ENCODE peak calls at places on chromosomes 5 and 9, in four cellular contexts. One of them, this sample, is unnamed. For H3K4me1, the result is how much of the 10 kb centered on the place peaks cover.

GRCh38 chr5:137344723-137345322 is 154.3 kb downstream of the SPOCK1 start:
- DNase-seq in stomach: peak
- DNase-seq in A549: peak
- DNase-seq in heart right ventricle: peak
- DNase-seq in this sample: peak

GRCh38 chr9:82680179-82680935 is 382.6 kb downstream of the RASEF start:
- DNase-seq in stomach: no peak
- DNase-seq in A549: no peak
- DNase-seq in heart right ventricle: no peak
- DNase-seq in this sample: no peak

GRCh38 chr5:55551298-55551846 is 16.6 kb upstream of the PLPP1 start:
- DNase-seq in stomach: no peak
- DNase-seq in A549: no peak
- DNase-seq in heart right ventricle: no peak
- DNase-seq in this sample: no peak

GRCh38 chr5:6448622-6449464 is at the start of gene UBE2QL1:
- DNase-seq in stomach: peak
- DNase-seq in A549: no peak
- DNase-seq in heart right ventricle: no peak
- DNase-seq in this sample: no peak

GRCh38 chr5:119357815-119358559 is 2.2 kb downstream of the TNFAIP8 start:
- DNase-seq in stomach: no peak
- DNase-seq in A549: no peak
- DNase-seq in heart right ventricle: no peak
- DNase-seq in this sample: no peak

GRCh38 chr5:91384671-91385430 is 1.7 kb upstream of the ARRDC3 start:
- DNase-seq in stomach: peak
- DNase-seq in A549: peak
- DNase-seq in heart right ventricle: peak
- DNase-seq in this sample: peak

GRCh38 chr5:108560581-108560980 is 178.7 kb upstream of the FBXL17 start:
- DNase-seq in stomach: no peak
- DNase-seq in A549: no peak
- DNase-seq in heart right ventricle: peak
- DNase-seq in this sample: no peak

GRCh38 chr5:149526855-149527590 is 24.2 kb downstream of the CSNK1A1 start:
- DNase-seq in stomach: no peak
- DNase-seq in A549: no peak
- DNase-seq in heart right ventricle: no peak
- DNase-seq in this sample: no peak

GRCh38 chr9:134325096-134325812 is 1.0 kb upstream of the RXRA start:
- DNase-seq in stomach: peak
- DNase-seq in A549: peak
- DNase-seq in heart right ventricle: peak
- DNase-seq in this sample: no peak

GRCh38 chr5:95181650-95182049 is 103.2 kb downstream of the MCTP1 start:
- DNase-seq in stomach: no peak
- DNase-seq in A549: no peak
- DNase-seq in heart right ventricle: no peak
- DNase-seq in this sample: no peak

GRCh38 chr9:136538599-136539426 is 7.0 kb downstream of the NOTCH1 start:
- DNase-seq in stomach: no peak
- DNase-seq in A549: no peak
- DNase-seq in heart right ventricle: peak
- DNase-seq in this sample: no peak

GRCh38 chr5:142439208-142439607 is 114.4 kb upstream of the SPRY4 start:
- DNase-seq in stomach: no peak
- DNase-seq in A549: no peak
- DNase-seq in heart right ventricle: peak
- DNase-seq in this sample: no peak

GRCh38 chr5:35003018-35003957 is 44.5 kb downstream of the AGXT2 start:
- DNase-seq in stomach: peak
- DNase-seq in A549: peak
- DNase-seq in heart right ventricle: peak
- DNase-seq in this sample: peak

GRCh38 chr5:55594636-55595035 is 59.9 kb upstream of the PLPP1 start:
- DNase-seq in stomach: no peak
- DNase-seq in A549: no peak
- DNase-seq in heart right ventricle: no peak
- DNase-seq in this sample: no peak

GRCh38 chr5:65986796-65987195 is 60.4 kb downstream of the ERBIN start:
- DNase-seq in stomach: no peak
- DNase-seq in A549: no peak
- DNase-seq in heart right ventricle: no peak
- DNase-seq in this sample: no peak

GRCh38 chr5:95809414-95809960 is 13.0 kb downstream of the GLRX start:
- DNase-seq in stomach: peak
- DNase-seq in A549: no peak
- DNase-seq in heart right ventricle: no peak
- DNase-seq in this sample: no peak

GRCh38 chr9:75906531-75906930 is 16.1 kb downstream of the PCSK5 start:
- DNase-seq in stomach: no peak
- DNase-seq in A549: no peak
- DNase-seq in heart right ventricle: no peak
- DNase-seq in this sample: no peak

GRCh38 chr9:110214553-110214952 is 6.6 kb upstream of the C9orf152 start:
- DNase-seq in stomach: no peak
- DNase-seq in A549: no peak
- DNase-seq in heart right ventricle: no peak
- DNase-seq in this sample: no peak

GRCh38 chr5:56610093-56610698 is 205.2 kb upstream of the MAP3K1 start:
- DNase-seq in stomach: no peak
- DNase-seq in A549: no peak
- DNase-seq in heart right ventricle: no peak
- DNase-seq in this sample: no peak

GRCh38 chr5:123151227-123151951 is 62.3 kb downstream of the PRDM6 start:
- DNase-seq in stomach: no peak
- DNase-seq in A549: no peak
- DNase-seq in heart right ventricle: no peak
- DNase-seq in this sample: no peak

GRCh38 chr5:96470825-96471224 is 37.8 kb upstream of the PCSK1 start:
- DNase-seq in stomach: no peak
- DNase-seq in A549: no peak
- DNase-seq in heart right ventricle: no peak
- DNase-seq in this sample: no peak

GRCh38 chr5:43016217-43016779 is 23.8 kb downstream of the ANXA2R start:
- DNase-seq in stomach: no peak
- DNase-seq in A549: no peak
- DNase-seq in heart right ventricle: no peak
- DNase-seq in this sample: no peak

GRCh38 chr5:143676794-143677193 is 135.2 kb upstream of the HMHB1 start:
- DNase-seq in stomach: no peak
- DNase-seq in A549: no peak
- DNase-seq in heart right ventricle: peak
- DNase-seq in this sample: no peak

GRCh38 chr5:107199756-107200155 is 471.0 kb downstream of the EFNA5 start:
- DNase-seq in stomach: no peak
- DNase-seq in A549: no peak
- DNase-seq in heart right ventricle: no peak
- DNase-seq in this sample: no peak

GRCh38 chr9:114166103-114166470 is 10.8 kb downstream of the COL27A1 start:
- DNase-seq in stomach: no peak
- DNase-seq in A549: no peak
- DNase-seq in heart right ventricle: no peak
- DNase-seq in this sample: no peak

GRCh38 chr5:50667653-50668403 is 1.4 kb downstream of the PARP8 start:
- DNase-seq in stomach: peak
- DNase-seq in A549: no peak
- DNase-seq in heart right ventricle: peak
- DNase-seq in this sample: no peak

GRCh38 chr9:69120380-69121154 is 53.5 kb upstream of the TJP2 start:
- DNase-seq in stomach: peak
- DNase-seq in A549: peak
- DNase-seq in heart right ventricle: no peak
- DNase-seq in this sample: no peak

GRCh38 chr5:67283275-67283987 is 86.8 kb upstream of the CD180 start:
- DNase-seq in stomach: no peak
- DNase-seq in A549: no peak
- DNase-seq in heart right ventricle: no peak
- DNase-seq in this sample: no peak

GRCh38 chr5:95955996-95956899 is 5.4 kb downstream of the ELL2 start:
- DNase-seq in stomach: no peak
- DNase-seq in A549: no peak
- DNase-seq in heart right ventricle: no peak
- DNase-seq in this sample: no peak

GRCh38 chr9:138097501-138097991 is 220.0 kb downstream of the CACNA1B start:
- DNase-seq in stomach: peak
- DNase-seq in A549: no peak
- DNase-seq in heart right ventricle: no peak
- DNase-seq in this sample: no peak

GRCh38 chr5:112492291-112492690 is 73.2 kb upstream of the EPB41L4A start:
- DNase-seq in stomach: peak
- DNase-seq in A549: peak
- DNase-seq in heart right ventricle: peak
- DNase-seq in this sample: peak

GRCh38 chr5:178199581-178200434 is 4.5 kb upstream of the HNRNPAB start:
- DNase-seq in stomach: no peak
- DNase-seq in A549: no peak
- DNase-seq in heart right ventricle: no peak
- DNase-seq in this sample: no peak

DNA sequence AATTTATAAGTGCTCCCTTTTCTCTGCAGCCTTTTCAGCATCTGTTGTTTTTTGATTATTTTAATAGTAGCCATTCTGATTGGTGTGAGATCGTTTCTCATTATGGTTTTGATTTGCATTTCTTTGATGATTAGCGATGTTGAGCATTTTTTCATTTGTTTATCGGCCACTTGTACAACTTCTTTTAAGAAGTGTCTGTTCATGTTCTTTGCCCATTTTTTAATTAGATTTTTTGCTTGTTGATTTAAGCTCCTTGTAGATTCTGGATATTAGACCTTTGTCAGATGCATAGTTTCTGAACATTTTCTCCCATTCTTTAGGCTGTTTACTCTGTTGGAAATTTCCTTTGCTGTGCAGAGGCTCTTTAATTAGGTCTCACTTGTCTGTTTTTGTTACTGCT is 46.3 kb downstream of the FYB1 start:
- DNase-seq in stomach: no peak
- DNase-seq in A549: no peak
- DNase-seq in heart right ventricle: no peak
- DNase-seq in this sample: no peak
- H3K4me1 ChIP-seq in stomach: under half
- H3K4me1 ChIP-seq in A549: under half
- H3K4me1 ChIP-seq in heart right ventricle: under half
- H3K4me1 ChIP-seq in this sample: under half

GRCh38 chr9:77020438-77021264 is 1.2 kb downstream of the FOXB2 start:
- DNase-seq in stomach: no peak
- DNase-seq in A549: no peak
- DNase-seq in heart right ventricle: no peak
- DNase-seq in this sample: no peak

GRCh38 chr9:77021289-77021927 is 2.0 kb downstream of the FOXB2 start:
- DNase-seq in stomach: no peak
- DNase-seq in A549: no peak
- DNase-seq in heart right ventricle: no peak
- DNase-seq in this sample: no peak

GRCh38 chr9:77018058-77019009 is 1.1 kb upstream of the FOXB2 start:
- DNase-seq in stomach: no peak
- DNase-seq in A549: no peak
- DNase-seq in heart right ventricle: no peak
- DNase-seq in this sample: no peak

GRCh38 chr9:77019010-77019809 is at the start of gene FOXB2:
- DNase-seq in stomach: no peak
- DNase-seq in A549: no peak
- DNase-seq in heart right ventricle: no peak
- DNase-seq in this sample: no peak

DNA sequence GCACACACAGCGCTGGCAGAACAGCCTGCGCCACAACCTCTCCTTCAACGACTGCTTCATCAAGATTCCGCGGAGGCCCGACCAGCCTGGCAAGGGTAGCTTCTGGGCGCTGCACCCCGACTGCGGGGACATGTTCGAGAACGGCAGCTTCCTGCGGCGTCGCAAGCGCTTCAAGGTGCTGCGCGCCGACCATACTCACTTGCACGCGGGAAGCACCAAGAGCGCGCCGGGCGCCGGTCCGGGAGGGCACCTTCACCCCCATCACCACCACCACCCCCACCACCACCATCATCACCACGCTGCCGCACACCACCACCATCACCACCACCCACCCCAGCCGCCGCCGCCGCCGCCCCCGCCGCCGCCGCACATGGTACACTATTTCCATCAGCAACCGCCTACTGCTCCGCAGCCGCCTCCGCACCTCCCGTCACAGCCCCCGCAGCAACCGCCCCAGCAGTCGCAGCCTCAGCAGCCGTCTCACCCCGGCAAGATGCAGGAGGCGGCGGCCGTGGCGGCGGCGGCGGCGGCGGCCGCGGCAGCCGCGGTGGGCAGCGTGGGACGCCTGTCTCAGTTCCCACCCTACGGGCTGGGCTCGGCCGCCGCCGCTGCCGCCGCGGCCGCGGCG is 469 bp downstream of the FOXB2 start:
- DNase-seq in stomach: no peak
- DNase-seq in A549: no peak
- DNase-seq in heart right ventricle: no peak
- DNase-seq in this sample: no peak
- H3K4me1 ChIP-seq in stomach: half or more
- H3K4me1 ChIP-seq in A549: under half
- H3K4me1 ChIP-seq in heart right ventricle: under half
- H3K4me1 ChIP-seq in this sample: under half

GRCh38 chr9:85408494-85408893 is 333.3 kb downstream of the AGTPBP1 start:
- DNase-seq in stomach: no peak
- DNase-seq in A549: no peak
- DNase-seq in heart right ventricle: no peak
- DNase-seq in this sample: no peak
- H3K4me1 ChIP-seq in stomach: under half
- H3K4me1 ChIP-seq in A549: under half
- H3K4me1 ChIP-seq in heart right ventricle: under half
- H3K4me1 ChIP-seq in this sample: under half

DNA sequence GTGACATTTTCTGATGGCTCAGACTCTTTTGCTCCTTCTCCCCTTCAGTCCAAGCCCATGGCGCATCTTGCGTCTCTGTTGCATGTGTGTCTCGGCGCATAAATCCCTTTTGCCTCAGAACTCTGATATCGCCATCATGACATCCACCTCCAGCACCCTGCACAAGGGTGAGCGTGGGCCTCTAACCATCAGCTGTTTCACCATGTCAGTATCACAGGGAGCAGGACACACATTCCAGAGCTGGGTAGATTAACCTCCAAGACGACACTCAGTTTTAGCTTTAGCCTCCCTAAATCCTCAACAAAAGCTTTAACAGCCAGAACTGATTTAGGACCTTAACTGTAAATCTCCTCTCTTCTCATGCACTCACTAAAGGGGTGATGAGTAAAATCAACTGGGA is 239.0 kb downstream of the EBF1 start:
- DNase-seq in stomach: no peak
- DNase-seq in A549: no peak
- DNase-seq in heart right ventricle: no peak
- DNase-seq in this sample: no peak
- H3K4me1 ChIP-seq in stomach: under half
- H3K4me1 ChIP-seq in A549: under half
- H3K4me1 ChIP-seq in heart right ventricle: under half
- H3K4me1 ChIP-seq in this sample: under half